ENCODE peak calls at places on chromosomes 2 and 18, in six cellular contexts. O, M, J, N, V and C are unnamed samples.

GRCh38 chr18:13562494-13563029 is 163.8 kb downstream of the FAM210A start:
- DNase-seq in O (no peak), M (no peak), J (no peak), N (no peak), V (no peak), C (no peak)

GRCh38 chr2:44286884-44287638 is 11.8 kb downstream of the SLC3A1 start:
- DNase-seq in O (no peak), M (no peak), J (no peak), N (no peak), V (no peak), C (peak)

GRCh38 chr2:22442051-22442450 is 942.9 kb upstream of the KLHL29 start:
- DNase-seq in O (no peak), M (no peak), J (no peak), N (peak), V (no peak), C (no peak)

GRCh38 chr18:7592305-7593071 is 25.4 kb downstream of the PTPRM start:
- DNase-seq in O (no peak), M (no peak), J (no peak), N (peak), V (peak), C (no peak)

GRCh38 chr2:69512446-69512845 is 75.2 kb upstream of the NFU1 start:
- DNase-seq in O (no peak), M (no peak), J (no peak), N (no peak), V (no peak), C (no peak)

GRCh38 chr2:184363213-184363612 is 235.1 kb upstream of the ZNF804A start:
- DNase-seq in O (peak), M (peak), J (no peak), N (no peak), V (no peak), C (no peak)

GRCh38 chr18:77061946-77062517 is 70.6 kb downstream of the MBP start:
- DNase-seq in O (no peak), M (no peak), J (peak), N (no peak), V (no peak), C (no peak)

GRCh38 chr18:73728657-73729056 is 419.0 kb downstream of the FBXO15 start:
- DNase-seq in O (no peak), M (no peak), J (no peak), N (no peak), V (no peak), C (no peak)

GRCh38 chr2:42021490-42021889 is 26.3 kb upstream of the PKDCC start:
- DNase-seq in O (no peak), M (no peak), J (no peak), N (peak), V (no peak), C (no peak)

GRCh38 chr2:148615446-148615845 is 29.1 kb upstream of the EPC2 start:
- DNase-seq in O (no peak), M (no peak), J (no peak), N (peak), V (no peak), C (no peak)
- H3K27ac ChIP-seq in O (no peak), M (no peak), J (no peak), N (no peak), V (no peak), C (no peak)

GRCh38 chr2:10977003-10977402 is 65.3 kb downstream of the KCNF1 start:
- DNase-seq in O (no peak), M (no peak), J (peak), N (peak), V (no peak), C (no peak)
- TF ChIP-seq SIN3A in O (no peak), M (no peak), J (no peak), N (no peak), V (no peak), C (no peak)

DNA sequence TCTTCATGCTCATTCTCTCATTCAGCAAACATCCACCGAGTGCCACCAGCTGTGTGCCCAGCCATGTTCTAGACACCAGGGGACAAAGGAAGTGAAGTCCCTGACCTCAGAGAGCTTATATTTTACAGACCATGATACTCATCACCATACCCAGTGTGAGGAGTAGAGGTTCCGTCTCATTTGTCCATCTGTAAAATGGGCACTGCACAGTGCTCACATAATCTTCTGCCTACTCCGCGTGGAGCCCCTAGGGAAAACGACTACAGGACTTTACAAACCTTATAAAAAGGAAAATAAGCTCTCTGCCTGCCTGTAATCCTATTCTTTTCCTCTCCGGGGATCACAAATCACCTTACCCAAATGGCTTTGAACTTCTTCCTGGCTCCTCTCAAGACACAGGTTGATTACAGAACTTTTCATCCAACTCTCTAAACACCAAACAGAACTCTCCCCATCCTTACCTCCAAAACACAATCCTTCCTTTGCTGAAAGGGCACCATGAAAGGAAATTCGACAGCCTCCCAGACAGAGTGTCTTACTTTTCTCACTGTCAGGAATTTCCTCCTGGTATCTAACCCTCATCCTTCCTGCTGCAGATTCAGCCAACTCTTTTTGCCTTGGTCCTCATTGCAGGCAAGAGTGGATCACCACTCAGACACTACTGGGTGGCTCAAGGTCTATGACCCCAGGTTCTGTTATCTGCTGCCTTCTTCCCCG is 99.5 kb downstream of the TNS1 start:
- DNase-seq in O (no peak), M (no peak), J (no peak), N (no peak), V (no peak), C (no peak)
- H3K27ac ChIP-seq in O (no peak), M (peak), J (no peak), N (peak), V (no peak), C (no peak)

GRCh38 chr2:237315881-237316225 is 98.1 kb downstream of the COL6A3 start:
- DNase-seq in O (no peak), M (peak), J (no peak), N (no peak), V (no peak), C (no peak)

GRCh38 chr2:237316339-237316738 is 97.6 kb downstream of the COL6A3 start:
- DNase-seq in O (no peak), M (no peak), J (no peak), N (no peak), V (no peak), C (no peak)

GRCh38 chr2:237314198-237314597 is 99.8 kb downstream of the COL6A3 start:
- DNase-seq in O (no peak), M (no peak), J (no peak), N (no peak), V (no peak), C (no peak)

GRCh38 chr2:237312021-237312755 is 101.8 kb downstream of the COL6A3 start:
- DNase-seq in O (no peak), M (no peak), J (no peak), N (no peak), V (no peak), C (no peak)

DNA sequence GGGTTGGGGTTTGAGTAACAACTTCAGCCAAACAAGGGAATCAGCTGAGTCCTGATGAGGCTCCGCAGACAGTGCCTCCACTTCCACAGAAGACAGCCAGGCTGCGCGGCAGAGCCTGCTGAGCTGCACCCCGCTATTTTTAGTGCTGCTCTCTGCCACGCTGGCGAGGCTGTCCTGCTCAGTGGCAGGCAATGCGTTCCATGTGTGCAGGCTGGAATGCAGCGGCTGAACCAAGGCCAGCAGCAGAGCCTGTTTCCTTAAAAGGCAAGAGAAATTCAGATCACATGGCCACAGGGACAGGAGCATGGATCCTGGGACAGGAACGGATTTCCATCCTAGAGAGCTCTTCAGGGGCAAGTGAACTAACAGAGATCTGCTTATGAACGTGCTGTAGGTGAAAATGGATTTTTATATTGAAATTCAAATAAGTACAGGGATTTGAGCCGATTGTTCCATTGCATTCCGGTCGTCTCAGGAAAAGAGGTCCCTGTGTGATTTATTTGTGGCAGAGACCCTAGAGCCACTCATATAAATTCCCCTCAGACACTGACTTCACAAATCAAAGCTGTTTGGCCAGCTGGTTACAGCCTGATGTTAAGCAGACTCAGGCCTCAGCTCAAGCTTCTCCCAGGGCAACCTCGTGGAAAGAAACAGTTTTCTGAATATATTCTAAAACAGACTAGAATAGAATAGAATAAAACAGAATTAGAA is 98.6 kb downstream of the COL6A3 start:
- DNase-seq in O (no peak), M (peak), J (no peak), N (peak), V (no peak), C (no peak)
- TF ChIP-seq SIN3A in O (no peak), M (no peak), J (no peak), N (peak), V (no peak), C (no peak)

DNA sequence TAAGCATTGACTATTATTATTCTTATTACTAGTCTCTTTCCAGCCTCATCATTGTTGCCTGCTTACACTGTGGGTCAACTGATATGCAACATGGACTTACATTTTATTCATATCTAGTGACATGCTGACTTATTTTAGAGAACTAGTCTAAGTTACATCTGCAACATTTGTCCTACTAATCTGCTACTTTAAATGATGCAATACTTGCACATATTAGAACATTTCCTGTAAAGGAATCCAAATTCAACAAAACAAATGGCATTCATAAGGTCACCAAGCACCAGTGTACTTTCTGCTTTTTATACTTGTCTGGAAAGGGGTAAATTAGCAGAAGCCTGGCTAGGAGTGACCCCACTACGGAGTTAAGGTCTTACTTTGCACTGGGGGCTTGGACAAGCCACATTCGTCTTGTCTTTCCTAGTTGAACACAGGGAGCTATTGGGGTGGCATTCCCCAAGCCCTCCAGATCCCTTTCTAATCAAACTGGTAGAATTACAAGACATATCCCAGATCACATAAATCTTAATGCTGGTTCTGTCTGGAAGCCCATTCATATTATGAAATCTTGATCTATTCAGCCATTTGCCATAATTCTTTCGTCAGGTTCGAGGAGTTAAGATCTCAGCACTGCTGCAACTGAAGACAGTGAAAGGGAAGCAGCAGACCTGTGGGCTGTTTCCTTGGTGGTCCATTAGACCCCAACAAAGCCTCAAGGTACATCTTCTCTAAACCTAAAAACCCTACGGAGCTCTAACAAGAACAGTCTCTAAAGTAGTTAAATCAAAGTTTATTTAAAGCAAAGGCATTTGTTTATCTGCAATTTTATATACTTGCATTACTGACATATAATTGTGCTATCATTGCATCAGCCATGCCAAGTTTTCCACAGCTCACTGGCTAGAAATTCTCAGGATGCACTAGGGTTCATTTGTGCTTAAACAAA is 49.9 kb upstream of the RTN4 start:
- DNase-seq in O (no peak), M (no peak), J (no peak), N (no peak), V (no peak), C (no peak)
- H3K27ac ChIP-seq in O (no peak), M (no peak), J (peak), N (peak), V (no peak), C (peak)

GRCh38 chr18:35158728-35159443 is 81.9 kb upstream of the ZNF397 start:
- DNase-seq in O (no peak), M (no peak), J (no peak), N (no peak), V (no peak), C (no peak)
- TF ChIP-seq SIN3A in O (no peak), M (no peak), J (no peak), N (no peak), V (no peak), C (no peak)